ENCODE peak calls at places on chromosome 14, in five cellular contexts. One of them, this sample, is unnamed.

GRCh38 chr14:69326611-69327010 is 66.7 kb downstream of the GALNT16 start:
- DNase-seq in AG08395: no peak
- DNase-seq in breast epithelium: no peak
- DNase-seq in endothelial cell: no peak
- DNase-seq in stimulated activated CD4-positive, alpha-beta T cell treated with anti-CD3 and anti-CD28 coated beads, Interleukin-2, amount 100 ng/mL, for 48 hours: no peak
- DNase-seq in this sample: no peak

GRCh38 chr14:62156052-62156451 is 393.8 kb downstream of the SNAPC1 start:
- DNase-seq in AG08395: no peak
- DNase-seq in endothelial cell: no peak
- DNase-seq in stimulated activated CD4-positive, alpha-beta T cell treated with anti-CD3 and anti-CD28 coated beads, Interleukin-2, amount 100 ng/mL, for 48 hours: no peak
- DNase-seq in breast epithelium: no peak
- DNase-seq in this sample: no peak

GRCh38 chr14:87156878-87157277 is 836.1 kb downstream of the GALC start:
- DNase-seq in AG08395: no peak
- DNase-seq in stimulated activated CD4-positive, alpha-beta T cell treated with anti-CD3 and anti-CD28 coated beads, Interleukin-2, amount 100 ng/mL, for 48 hours: no peak
- DNase-seq in endothelial cell: no peak
- DNase-seq in breast epithelium: no peak
- DNase-seq in this sample: no peak

GRCh38 chr14:24060984-24061913 is 9.4 kb downstream of the CARMIL3 start:
- DNase-seq in stimulated activated CD4-positive, alpha-beta T cell treated with anti-CD3 and anti-CD28 coated beads, Interleukin-2, amount 100 ng/mL, for 48 hours: no peak
- DNase-seq in breast epithelium: no peak
- DNase-seq in AG08395: no peak
- DNase-seq in endothelial cell: no peak
- DNase-seq in this sample: no peak

GRCh38 chr14:35297677-35298076 is 5.5 kb downstream of the PSMA6 start:
- DNase-seq in endothelial cell: no peak
- DNase-seq in breast epithelium: no peak
- DNase-seq in AG08395: no peak
- DNase-seq in stimulated activated CD4-positive, alpha-beta T cell treated with anti-CD3 and anti-CD28 coated beads, Interleukin-2, amount 100 ng/mL, for 48 hours: no peak
- DNase-seq in this sample: no peak

GRCh38 chr14:44701563-44702263 is 194.6 kb upstream of the FSCB start:
- DNase-seq in stimulated activated CD4-positive, alpha-beta T cell treated with anti-CD3 and anti-CD28 coated beads, Interleukin-2, amount 100 ng/mL, for 48 hours: no peak
- DNase-seq in breast epithelium: no peak
- DNase-seq in AG08395: no peak
- DNase-seq in endothelial cell: no peak
- DNase-seq in this sample: no peak

GRCh38 chr14:69038449-69039286 is 59.6 kb upstream of the ACTN1 start:
- DNase-seq in breast epithelium: no peak
- DNase-seq in AG08395: peak
- DNase-seq in endothelial cell: no peak
- DNase-seq in stimulated activated CD4-positive, alpha-beta T cell treated with anti-CD3 and anti-CD28 coated beads, Interleukin-2, amount 100 ng/mL, for 48 hours: no peak
- DNase-seq in this sample: peak

GRCh38 chr14:37340353-37340752 is 142.6 kb downstream of the MIPOL1 start:
- DNase-seq in endothelial cell: no peak
- DNase-seq in stimulated activated CD4-positive, alpha-beta T cell treated with anti-CD3 and anti-CD28 coated beads, Interleukin-2, amount 100 ng/mL, for 48 hours: no peak
- DNase-seq in breast epithelium: no peak
- DNase-seq in AG08395: no peak
- DNase-seq in this sample: no peak

GRCh38 chr14:92254786-92255185 is 68.2 kb upstream of the SLC24A4 start:
- DNase-seq in breast epithelium: no peak
- DNase-seq in AG08395: peak
- DNase-seq in stimulated activated CD4-positive, alpha-beta T cell treated with anti-CD3 and anti-CD28 coated beads, Interleukin-2, amount 100 ng/mL, for 48 hours: no peak
- DNase-seq in endothelial cell: peak
- DNase-seq in this sample: peak

GRCh38 chr14:52072266-52072780 is 3.5 kb upstream of the NID2 start:
- DNase-seq in AG08395: no peak
- DNase-seq in stimulated activated CD4-positive, alpha-beta T cell treated with anti-CD3 and anti-CD28 coated beads, Interleukin-2, amount 100 ng/mL, for 48 hours: no peak
- DNase-seq in endothelial cell: no peak
- DNase-seq in breast epithelium: no peak
- DNase-seq in this sample: no peak

GRCh38 chr14:63671987-63672386 is 30.3 kb upstream of the WDR89 start:
- DNase-seq in endothelial cell: no peak
- DNase-seq in breast epithelium: no peak
- DNase-seq in AG08395: no peak
- DNase-seq in stimulated activated CD4-positive, alpha-beta T cell treated with anti-CD3 and anti-CD28 coated beads, Interleukin-2, amount 100 ng/mL, for 48 hours: no peak
- DNase-seq in this sample: no peak

GRCh38 chr14:104109731-104110361 is 24.3 kb downstream of the ASPG start:
- DNase-seq in endothelial cell: no peak
- DNase-seq in AG08395: no peak
- DNase-seq in breast epithelium: no peak
- DNase-seq in stimulated activated CD4-positive, alpha-beta T cell treated with anti-CD3 and anti-CD28 coated beads, Interleukin-2, amount 100 ng/mL, for 48 hours: no peak
- DNase-seq in this sample: no peak

GRCh38 chr14:60648934-60649814 is at the start of gene SIX1:
- DNase-seq in stimulated activated CD4-positive, alpha-beta T cell treated with anti-CD3 and anti-CD28 coated beads, Interleukin-2, amount 100 ng/mL, for 48 hours: no peak
- DNase-seq in breast epithelium: no peak
- DNase-seq in AG08395: peak
- DNase-seq in endothelial cell: peak
- DNase-seq in this sample: peak

GRCh38 chr14:104925941-104926609 is 1.4 kb downstream of the PLD4 start:
- DNase-seq in breast epithelium: no peak
- DNase-seq in AG08395: no peak
- DNase-seq in stimulated activated CD4-positive, alpha-beta T cell treated with anti-CD3 and anti-CD28 coated beads, Interleukin-2, amount 100 ng/mL, for 48 hours: no peak
- DNase-seq in endothelial cell: no peak
- DNase-seq in this sample: no peak

GRCh38 chr14:72736348-72736747 is 157.6 kb downstream of the DPF3 start:
- DNase-seq in stimulated activated CD4-positive, alpha-beta T cell treated with anti-CD3 and anti-CD28 coated beads, Interleukin-2, amount 100 ng/mL, for 48 hours: no peak
- DNase-seq in endothelial cell: no peak
- DNase-seq in breast epithelium: no peak
- DNase-seq in AG08395: peak
- DNase-seq in this sample: peak

GRCh38 chr14:64910847-64911495 is 3.3 kb upstream of the CHURC1 start:
- DNase-seq in stimulated activated CD4-positive, alpha-beta T cell treated with anti-CD3 and anti-CD28 coated beads, Interleukin-2, amount 100 ng/mL, for 48 hours: no peak
- DNase-seq in breast epithelium: no peak
- DNase-seq in AG08395: peak
- DNase-seq in endothelial cell: peak
- DNase-seq in this sample: peak

GRCh38 chr14:97846156-97846555 is 1049.0 kb downstream of the VRK1 start:
- DNase-seq in stimulated activated CD4-positive, alpha-beta T cell treated with anti-CD3 and anti-CD28 coated beads, Interleukin-2, amount 100 ng/mL, for 48 hours: no peak
- DNase-seq in breast epithelium: no peak
- DNase-seq in AG08395: no peak
- DNase-seq in endothelial cell: no peak
- DNase-seq in this sample: no peak

GRCh38 chr14:68359862-68360552 is 432.9 kb downstream of the ZFP36L1 start:
- DNase-seq in breast epithelium: no peak
- DNase-seq in stimulated activated CD4-positive, alpha-beta T cell treated with anti-CD3 and anti-CD28 coated beads, Interleukin-2, amount 100 ng/mL, for 48 hours: no peak
- DNase-seq in endothelial cell: no peak
- DNase-seq in AG08395: peak
- DNase-seq in this sample: no peak

GRCh38 chr14:99595034-99595433 is 9.0 kb downstream of the CCDC85C start:
- DNase-seq in AG08395: no peak
- DNase-seq in stimulated activated CD4-positive, alpha-beta T cell treated with anti-CD3 and anti-CD28 coated beads, Interleukin-2, amount 100 ng/mL, for 48 hours: peak
- DNase-seq in breast epithelium: no peak
- DNase-seq in endothelial cell: no peak
- DNase-seq in this sample: no peak

GRCh38 chr14:40308240-40308639 is 876.0 kb upstream of the FBXO33 start:
- DNase-seq in breast epithelium: no peak
- DNase-seq in endothelial cell: no peak
- DNase-seq in stimulated activated CD4-positive, alpha-beta T cell treated with anti-CD3 and anti-CD28 coated beads, Interleukin-2, amount 100 ng/mL, for 48 hours: no peak
- DNase-seq in AG08395: no peak
- DNase-seq in this sample: no peak

GRCh38 chr14:58944226-58944769 is 244.2 kb upstream of the DAAM1 start:
- DNase-seq in breast epithelium: no peak
- DNase-seq in AG08395: no peak
- DNase-seq in stimulated activated CD4-positive, alpha-beta T cell treated with anti-CD3 and anti-CD28 coated beads, Interleukin-2, amount 100 ng/mL, for 48 hours: no peak
- DNase-seq in endothelial cell: no peak
- DNase-seq in this sample: no peak

GRCh38 chr14:93789366-93790130 is 1.3 kb upstream of the PRIMA1 start:
- DNase-seq in breast epithelium: no peak
- DNase-seq in endothelial cell: no peak
- DNase-seq in AG08395: no peak
- DNase-seq in stimulated activated CD4-positive, alpha-beta T cell treated with anti-CD3 and anti-CD28 coated beads, Interleukin-2, amount 100 ng/mL, for 48 hours: no peak
- DNase-seq in this sample: no peak

GRCh38 chr14:103625361-103626095 is 3.5 kb upstream of the KLC1 start:
- DNase-seq in endothelial cell: no peak
- DNase-seq in stimulated activated CD4-positive, alpha-beta T cell treated with anti-CD3 and anti-CD28 coated beads, Interleukin-2, amount 100 ng/mL, for 48 hours: no peak
- DNase-seq in AG08395: no peak
- DNase-seq in breast epithelium: no peak
- DNase-seq in this sample: no peak

GRCh38 chr14:102768223-102769048 is 8.8 kb upstream of the TRAF3 start:
- DNase-seq in AG08395: no peak
- DNase-seq in stimulated activated CD4-positive, alpha-beta T cell treated with anti-CD3 and anti-CD28 coated beads, Interleukin-2, amount 100 ng/mL, for 48 hours: no peak
- DNase-seq in endothelial cell: no peak
- DNase-seq in breast epithelium: no peak
- DNase-seq in this sample: no peak

GRCh38 chr14:30656190-30656632 is 34.1 kb downstream of the SCFD1 start:
- DNase-seq in stimulated activated CD4-positive, alpha-beta T cell treated with anti-CD3 and anti-CD28 coated beads, Interleukin-2, amount 100 ng/mL, for 48 hours: peak
- DNase-seq in breast epithelium: no peak
- DNase-seq in AG08395: peak
- DNase-seq in endothelial cell: peak
- DNase-seq in this sample: peak

GRCh38 chr14:51661504-51661903 is 9.8 kb downstream of the FRMD6 start:
- DNase-seq in AG08395: peak
- DNase-seq in stimulated activated CD4-positive, alpha-beta T cell treated with anti-CD3 and anti-CD28 coated beads, Interleukin-2, amount 100 ng/mL, for 48 hours: no peak
- DNase-seq in endothelial cell: no peak
- DNase-seq in breast epithelium: no peak
- DNase-seq in this sample: no peak

GRCh38 chr14:41718477-41719166 is 111.9 kb downstream of the LRFN5 start:
- DNase-seq in stimulated activated CD4-positive, alpha-beta T cell treated with anti-CD3 and anti-CD28 coated beads, Interleukin-2, amount 100 ng/mL, for 48 hours: no peak
- DNase-seq in breast epithelium: no peak
- DNase-seq in AG08395: no peak
- DNase-seq in endothelial cell: no peak
- DNase-seq in this sample: no peak

GRCh38 chr14:104098272-104099095 is 13.0 kb downstream of the ASPG start:
- DNase-seq in stimulated activated CD4-positive, alpha-beta T cell treated with anti-CD3 and anti-CD28 coated beads, Interleukin-2, amount 100 ng/mL, for 48 hours: no peak
- DNase-seq in breast epithelium: no peak
- DNase-seq in AG08395: no peak
- DNase-seq in endothelial cell: no peak
- DNase-seq in this sample: no peak

GRCh38 chr14:52063107-52063506 is 5.8 kb downstream of the NID2 start:
- DNase-seq in breast epithelium: no peak
- DNase-seq in stimulated activated CD4-positive, alpha-beta T cell treated with anti-CD3 and anti-CD28 coated beads, Interleukin-2, amount 100 ng/mL, for 48 hours: no peak
- DNase-seq in AG08395: no peak
- DNase-seq in endothelial cell: no peak
- DNase-seq in this sample: peak

GRCh38 chr14:45946251-45946650 is 693.2 kb upstream of the MIS18BP1 start:
- DNase-seq in AG08395: no peak
- DNase-seq in stimulated activated CD4-positive, alpha-beta T cell treated with anti-CD3 and anti-CD28 coated beads, Interleukin-2, amount 100 ng/mL, for 48 hours: no peak
- DNase-seq in endothelial cell: no peak
- DNase-seq in breast epithelium: no peak
- DNase-seq in this sample: no peak

GRCh38 chr14:85296466-85297210 is 233.3 kb upstream of the FLRT2 start:
- DNase-seq in stimulated activated CD4-positive, alpha-beta T cell treated with anti-CD3 and anti-CD28 coated beads, Interleukin-2, amount 100 ng/mL, for 48 hours: no peak
- DNase-seq in AG08395: peak
- DNase-seq in endothelial cell: no peak
- DNase-seq in breast epithelium: no peak
- DNase-seq in this sample: peak

GRCh38 chr14:61296707-61297502 is 15.8 kb upstream of the TMEM30B start:
- DNase-seq in stimulated activated CD4-positive, alpha-beta T cell treated with anti-CD3 and anti-CD28 coated beads, Interleukin-2, amount 100 ng/mL, for 48 hours: no peak
- DNase-seq in breast epithelium: no peak
- DNase-seq in AG08395: peak
- DNase-seq in endothelial cell: no peak
- DNase-seq in this sample: peak

GRCh38 chr14:36835145-36835544 is 173.5 kb downstream of the PAX9 start:
- DNase-seq in AG08395: no peak
- DNase-seq in breast epithelium: no peak
- DNase-seq in endothelial cell: no peak
- DNase-seq in stimulated activated CD4-positive, alpha-beta T cell treated with anti-CD3 and anti-CD28 coated beads, Interleukin-2, amount 100 ng/mL, for 48 hours: no peak
- DNase-seq in this sample: no peak

This sample was measured in foreskin fibroblast.